ENCODE peak calls at places on chromosomes 7 and 10, in five cellular contexts. G is endothelial cell, I is coronary artery, Z is transverse colon, J is neural crest cell. E is an unnamed sample.

GRCh38 chr10:73501651-73502050 is 5.8 kb upstream of the PPP3CB start:
- DNase-seq in Z (no peak), J (no peak), I (no peak), G (no peak), E (no peak)

GRCh38 chr7:31696270-31696669 is 9.3 kb downstream of the PPP1R17 start:
- DNase-seq in G (no peak), I (no peak), Z (no peak), J (no peak), E (no peak)

GRCh38 chr10:66455304-66455703 is 470.5 kb upstream of the LRRTM3 start:
- DNase-seq in J (no peak), I (no peak), G (no peak), Z (no peak), E (no peak)

GRCh38 chr7:22295402-22296264 is 61.3 kb downstream of the RAPGEF5 start:
- DNase-seq in J (no peak), G (no peak), I (no peak), Z (no peak), E (no peak)

GRCh38 chr7:1892011-1892965 is 222.2 kb downstream of the ELFN1 start:
- DNase-seq in Z (no peak), J (no peak), G (no peak), I (no peak), E (no peak)

GRCh38 chr10:87659571-87660483 is at the start of gene PAPSS2:
- DNase-seq in J (peak), G (peak), I (peak), Z (peak), E (peak)

GRCh38 chr10:88091490-88092061 is 228.2 kb downstream of the PTEN start:
- DNase-seq in J (no peak), I (no peak), G (no peak), Z (peak), E (peak)

GRCh38 chr7:124250297-124251034 is 217.6 kb upstream of the TMEM229A start:
- DNase-seq in I (no peak), Z (no peak), G (no peak), J (no peak), E (no peak)

GRCh38 chr10:103967433-103968142 is 648 bp downstream of the SLK start:
- DNase-seq in Z (peak), G (peak), I (no peak), J (peak), E (peak)

GRCh38 chr7:27808626-27809025 is 68.7 kb downstream of the TAX1BP1 start:
- DNase-seq in G (no peak), I (no peak), J (no peak), Z (no peak), E (no peak)

GRCh38 chr10:106913294-106913693 is 251.2 kb downstream of the SORCS1 start:
- DNase-seq in G (no peak), Z (no peak), I (no peak), J (no peak), E (no peak)

GRCh38 chr7:17038160-17038782 is 156.5 kb upstream of the AGR3 start:
- DNase-seq in Z (no peak), I (no peak), G (no peak), J (no peak), E (no peak)

GRCh38 chr10:125023269-125023668 is 81.3 kb downstream of the ZRANB1 start:
- DNase-seq in I (no peak), G (no peak), J (no peak), Z (no peak), E (no peak)

GRCh38 chr10:49605177-49605938 is 4.8 kb upstream of the SLC18A3 start:
- DNase-seq in G (no peak), I (peak), Z (no peak), J (no peak), E (no peak)

GRCh38 chr7:22348379-22348778 is 8.6 kb downstream of the RAPGEF5 start:
- DNase-seq in G (no peak), Z (no peak), I (no peak), J (no peak), E (no peak)

GRCh38 chr10:77490915-77491314 is 146.7 kb downstream of the KCNMA1 start:
- DNase-seq in J (no peak), Z (no peak), G (no peak), I (no peak), E (no peak)

GRCh38 chr10:52261362-52261761 is 52.7 kb upstream of the DKK1 start:
- DNase-seq in G (no peak), I (no peak), Z (no peak), J (no peak), E (no peak)

GRCh38 chr7:143882020-143882610 is 19.9 kb downstream of the TCAF1 start:
- DNase-seq in I (peak), J (peak), G (no peak), Z (peak), E (peak)

GRCh38 chr10:16417341-16417740 is 19.5 kb upstream of the PTER start:
- DNase-seq in I (no peak), Z (no peak), J (no peak), G (no peak), E (no peak)

GRCh38 chr7:123329988-123330643 is 130.3 kb upstream of the SLC13A1 start:
- DNase-seq in I (no peak), Z (no peak), J (no peak), G (no peak), E (no peak)

GRCh38 chr10:58444876-58445275 is 59.7 kb downstream of the TFAM start:
- DNase-seq in I (no peak), J (no peak), Z (no peak), G (no peak), E (no peak)

GRCh38 chr10:72691470-72692056 is 380 bp upstream of the MCU start:
- DNase-seq in I (no peak), Z (no peak), J (no peak), G (no peak), E (no peak)

GRCh38 chr10:24790599-24790998 is 66.9 kb upstream of the ARHGAP21 start:
- DNase-seq in J (peak), G (no peak), Z (no peak), I (no peak), E (no peak)

GRCh38 chr7:6536899-6537298 is 14.4 kb downstream of the GRID2IP start:
- DNase-seq in G (peak), Z (no peak), J (peak), I (no peak), E (no peak)

GRCh38 chr7:92944633-92945032 is 108.3 kb upstream of the CDK6 start:
- DNase-seq in G (no peak), I (no peak), Z (peak), J (no peak), E (no peak)

GRCh38 chr7:105978035-105978434 is 15.0 kb downstream of the CDHR3 start:
- DNase-seq in G (no peak), J (no peak), Z (no peak), I (no peak), E (no peak)

GRCh38 chr7:105982388-105982787 is 19.3 kb downstream of the CDHR3 start:
- DNase-seq in Z (no peak), G (no peak), J (no peak), I (no peak), E (no peak)

GRCh38 chr7:105978974-105979373 is 15.9 kb downstream of the CDHR3 start:
- DNase-seq in Z (no peak), G (no peak), J (no peak), I (no peak), E (no peak)

GRCh38 chr7:105976868-105977267 is 13.8 kb downstream of the CDHR3 start:
- DNase-seq in I (no peak), J (no peak), G (no peak), Z (no peak), E (no peak)

GRCh38 chr7:105979405-105979804 is 16.3 kb downstream of the CDHR3 start:
- DNase-seq in I (no peak), J (no peak), G (no peak), Z (no peak), E (no peak)
- TF ChIP-seq CTCF in I (no peak), J (no peak), G (no peak), Z (no peak), E (no peak)

GRCh38 chr7:131326576-131326975 is 1.1 kb upstream of the MKLN1 start:
- DNase-seq in Z (no peak), I (no peak), G (no peak), J (no peak), E (no peak)

GRCh38 chr7:131329176-131329570 is 1.5 kb downstream of the MKLN1 start:
- DNase-seq in Z (no peak), J (no peak), I (no peak), G (no peak), E (no peak)

GRCh38 chr7:131327049-131327625 is 539 bp upstream of the MKLN1 start:
- DNase-seq in Z (peak), J (no peak), I (no peak), G (peak), E (peak)

GRCh38 chr7:131328387-131329175 is 905 bp downstream of the MKLN1 start:
- DNase-seq in I (no peak), J (no peak), G (no peak), Z (no peak), E (peak)

GRCh38 chr7:131327626-131328386 is at the start of gene MKLN1:
- DNase-seq in Z (peak), J (peak), I (peak), G (peak), E (peak)
- TF ChIP-seq CTCF in Z (no peak), J (no peak), I (no peak), G (no peak), E (no peak)

GRCh38 chr7:73625276-73625675 is 954 bp upstream of the MLXIPL start:
- DNase-seq in J (no peak), Z (no peak), I (no peak), G (no peak), E (no peak)

GRCh38 chr7:73623798-73624668 is at the start of gene MLXIPL:
- DNase-seq in G (peak), Z (peak), I (no peak), J (peak), E (peak)

GRCh38 chr7:73624669-73625001 is 313 bp upstream of the MLXIPL start:
- DNase-seq in J (no peak), Z (no peak), G (no peak), I (no peak), E (no peak)

GRCh38 chr7:73628504-73628903 is 4.2 kb upstream of the MLXIPL start:
- DNase-seq in J (no peak), Z (no peak), G (no peak), I (no peak), E (no peak)

DNA sequence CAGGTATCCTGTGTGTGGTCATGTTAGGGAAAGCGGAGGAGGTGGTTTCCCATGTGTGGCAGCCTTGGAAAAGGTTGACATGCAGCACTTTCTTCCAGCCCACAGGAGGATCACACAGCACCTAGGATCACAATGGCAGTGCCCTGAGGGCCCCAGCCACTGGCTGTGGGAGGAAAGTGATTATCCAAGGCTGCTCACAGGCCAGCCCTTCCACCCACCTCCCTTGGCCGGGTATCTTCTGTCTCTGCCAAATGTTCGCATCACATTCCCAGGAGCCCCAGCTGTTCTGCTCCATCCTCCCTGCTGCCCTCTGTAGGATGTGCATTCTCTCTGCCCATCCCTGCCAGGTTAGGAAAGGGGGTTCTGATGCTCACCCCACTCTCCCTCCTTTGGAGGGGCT is 2.5 kb upstream of the MLXIPL start:
- DNase-seq in J (no peak), Z (no peak), G (no peak), I (no peak), E (no peak)
- TF ChIP-seq CTCF in J (no peak), Z (no peak), G (no peak), I (no peak), E (no peak)

DNA sequence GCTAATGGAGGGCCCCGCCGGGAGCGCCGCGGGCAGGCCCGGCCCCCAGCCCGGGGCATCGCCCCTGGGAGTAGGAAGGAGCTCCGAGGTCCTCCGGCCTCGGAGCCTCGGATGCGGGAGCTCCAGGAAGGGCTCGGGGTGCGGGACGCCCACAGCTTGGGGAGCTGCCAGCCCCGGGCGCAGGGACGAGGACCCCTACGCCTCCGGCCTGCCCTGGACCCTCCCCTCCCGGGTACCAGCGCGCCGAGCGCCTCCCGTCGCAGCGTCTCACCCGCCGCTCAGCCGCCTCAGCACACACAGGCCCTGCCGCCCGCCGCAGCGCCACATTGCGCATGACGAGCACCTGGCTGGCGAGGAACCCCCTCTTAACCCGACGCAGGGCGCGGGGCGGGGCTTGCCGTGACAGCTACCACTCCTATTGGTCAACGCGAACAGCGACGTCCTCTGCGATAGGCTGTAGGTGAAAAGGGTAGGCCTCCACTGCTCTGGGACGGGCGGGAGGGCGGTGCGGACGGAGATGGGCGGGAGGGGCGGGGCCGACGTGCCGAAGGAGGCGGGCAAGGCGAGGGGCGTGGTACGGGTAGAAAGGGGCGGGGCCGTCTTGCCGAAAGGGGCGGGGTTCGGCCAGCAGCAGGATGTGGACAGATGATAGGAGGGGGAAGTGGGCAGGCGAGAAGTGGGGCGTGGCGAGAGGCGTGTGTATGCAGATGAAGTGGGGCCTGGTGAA is at the start of gene PITRM1:
- DNase-seq in G (peak), Z (peak), J (peak), I (peak), E (peak)
- TF ChIP-seq CTCF in G (no peak), Z (no peak), J (no peak), I (no peak), E (no peak)

GRCh38 chr10:114458955-114459354 is 54.7 kb upstream of the AFAP1L2 start:
- DNase-seq in G (peak), Z (peak), J (peak), I (no peak), E (peak)
- TF ChIP-seq CTCF in G (peak), Z (peak), J (peak), I (no peak), E (peak)

GRCh38 chr7:2896141-2896540 is 52.0 kb upstream of the GNA12 start:
- DNase-seq in J (no peak), G (no peak), Z (no peak), I (no peak), E (no peak)

GRCh38 chr7:2892571-2892970 is 48.5 kb upstream of the GNA12 start:
- DNase-seq in I (no peak), J (no peak), G (no peak), Z (no peak), E (no peak)

GRCh38 chr7:2894118-2894940 is 50.2 kb upstream of the GNA12 start:
- DNase-seq in I (no peak), J (no peak), Z (peak), G (no peak), E (peak)

GRCh38 chr7:2893411-2893861 is 49.3 kb upstream of the GNA12 start:
- DNase-seq in J (no peak), G (no peak), Z (no peak), I (no peak), E (peak)

DNA sequence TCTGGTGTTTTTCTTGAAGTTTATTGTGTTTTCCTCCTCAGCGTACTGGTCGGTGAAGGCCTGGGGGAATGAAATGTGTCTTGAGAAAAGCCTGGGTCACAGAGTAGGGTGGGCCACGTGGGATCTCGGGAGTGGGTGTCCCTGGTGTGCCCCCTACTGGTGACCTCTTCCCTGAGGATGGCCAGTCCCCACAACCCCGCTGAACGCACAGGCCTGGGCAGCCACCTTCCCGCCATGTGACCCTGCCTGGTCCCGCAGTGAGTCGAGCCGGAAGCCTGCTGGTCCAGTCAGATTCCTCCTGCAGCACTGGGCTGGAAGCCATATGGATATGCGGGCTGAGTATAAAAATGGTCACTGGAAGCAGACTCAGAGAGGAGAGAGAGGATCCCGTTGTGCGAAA is 52.9 kb upstream of the GNA12 start:
- DNase-seq in I (no peak), G (no peak), Z (no peak), J (no peak), E (no peak)
- TF ChIP-seq CTCF in I (no peak), G (peak), Z (no peak), J (no peak), E (no peak)

DNA sequence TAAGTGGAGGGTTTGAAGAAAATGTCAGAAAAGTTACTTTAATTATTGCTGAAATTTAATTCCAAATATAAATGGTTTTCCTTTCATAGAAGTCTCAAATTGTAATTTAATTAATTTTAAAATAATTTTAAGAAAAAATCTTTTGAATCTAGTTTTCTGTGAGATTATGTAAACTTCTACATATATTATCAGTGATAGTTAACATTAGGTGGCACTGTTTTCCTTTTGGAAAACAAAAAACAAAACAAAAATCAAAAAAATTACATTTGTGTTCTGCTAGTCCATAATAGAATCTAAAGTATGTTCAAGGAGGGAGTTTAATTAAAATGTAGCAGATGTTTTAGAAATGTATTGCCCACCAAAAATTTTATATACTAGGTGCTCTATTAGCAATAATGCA is 1456.7 kb downstream of the REEP3 start:
- DNase-seq in J (no peak), I (no peak), G (no peak), Z (no peak), E (no peak)
- TF ChIP-seq CTCF in J (no peak), I (no peak), G (no peak), Z (no peak), E (no peak)

GRCh38 chr10:111344804-111345203 is 268.0 kb downstream of the ADRA2A start:
- DNase-seq in G (no peak), J (no peak), Z (no peak), I (no peak), E (no peak)
- TF ChIP-seq CTCF in G (peak), J (peak), Z (no peak), I (no peak), E (peak)

E was measured in GM13977.